ENCODE peak calls at places on chromosomes 6 and 20, in six cellular contexts. Q is activated T-helper 1 cell treated with Interleukin-2 at 50 U/mL for 16 hours; Y is CD4-positive, CD25-positive, alpha-beta regulatory T cell; H is mesothelial cell of epicardium; L is iPS DF 6.9; D is EH. Z is an unnamed sample.

GRCh38 chr6:79536615-79536968 is 638 bp downstream of the LCA5 start:
- DNase-seq in Q (no peak), H (no peak), D (peak; percentile 44), Y (peak; percentile 7), L (no peak), Z (peak; percentile 35)

GRCh38 chr20:48697845-48698491 is 129.8 kb downstream of the PREX1 start:
- DNase-seq in Q (no peak), D (peak; percentile 81), L (no peak), Y (no peak), H (peak; percentile 87), Z (peak; percentile 82)

GRCh38 chr20:46572181-46572580 is 21.7 kb upstream of the OCSTAMP start:
- DNase-seq in Y (no peak), Q (no peak), D (no peak), H (no peak), L (no peak), Z (no peak)

GRCh38 chr6:71459162-71459561 is 170.6 kb downstream of the OGFRL1 start:
- DNase-seq in Q (no peak), D (no peak), L (no peak), H (no peak), Y (no peak), Z (no peak)

GRCh38 chr20:50491926-50492634 is 18.1 kb upstream of the PTPN1 start:
- DNase-seq in H (no peak), Q (no peak), Y (no peak), L (no peak), D (no peak), Z (peak; percentile 79)

GRCh38 chr6:137493218-137494038 is 766 bp downstream of the OLIG3 start:
- DNase-seq in Y (peak; percentile 58), L (no peak), Q (no peak), D (no peak), H (no peak), Z (no peak)

GRCh38 chr20:51036226-51036625 is 13.3 kb upstream of the KCNG1 start:
- DNase-seq in H (no peak), L (no peak), Y (no peak), Q (no peak), D (peak; percentile 64), Z (no peak)

GRCh38 chr6:145875496-145876244 is 61.1 kb upstream of the FBXO30 start:
- DNase-seq in Q (no peak), Y (no peak), L (no peak), H (no peak), D (peak; percentile 47), Z (no peak)

GRCh38 chr20:13610205-13610604 is 28.5 kb downstream of the TASP1 start:
- DNase-seq in H (no peak), D (no peak), Q (no peak), Y (peak; percentile 13), L (peak; percentile 43), Z (peak; percentile 37)

GRCh38 chr6:43478008-43478372 is 620 bp downstream of the TJAP1 start:
- DNase-seq in D (no peak), H (no peak), Q (no peak), L (no peak), Y (no peak), Z (no peak)

GRCh38 chr6:4930025-4930692 is 73.7 kb downstream of the RPP40 start:
- DNase-seq in Y (no peak), D (no peak), Q (no peak), L (no peak), H (no peak), Z (peak; percentile 68)

GRCh38 chr6:158817298-158818007 is 1.7 kb downstream of the EZR start:
- DNase-seq in L (no peak), Y (peak; percentile 62), D (peak; percentile 43), Q (no peak), H (peak; percentile 51), Z (no peak)

GRCh38 chr20:17525132-17525531 is 6.0 kb downstream of the BFSP1 start:
- DNase-seq in Y (no peak), L (no peak), Q (no peak), H (no peak), D (no peak), Z (no peak)